ENCODE peak calls at places on chromosomes 2 and 18, in ten cellular contexts. One of them, this sample, is unnamed.

GRCh38 chr2:158659483-158659882 is 135.6 kb upstream of the DAPL1 start:
- DNase-seq in breast epithelium: no peak
- DNase-seq in AG20443: no peak
- DNase-seq in stimulated activated CD8-positive, alpha-beta memory T cell treated with anti-CD3 and anti-CD28 coated beads, Interleukin-12 subunit alpha, Interleukin-12 subunit beta, amount 100 ng/mL, for 1 hour: no peak
- DNase-seq in foreskin fibroblast: no peak
- DNase-seq in NCI-H748 treated with DMSO at 0.1 percent for 48 hours: no peak
- DNase-seq in head of caudate nucleus: no peak
- DNase-seq in stimulated activated CD4-positive, alpha-beta T cell treated with anti-CD3 and anti-CD28 coated beads, Interleukin-4, amount 100 ng/mL, for 24 hours: no peak
- DNase-seq in H9: no peak
- DNase-seq in HuH-7: no peak
- DNase-seq in this sample: no peak

GRCh38 chr2:238573065-238573778 is 146.5 kb downstream of the ASB1 start:
- DNase-seq in breast epithelium: no peak
- DNase-seq in AG20443: no peak
- DNase-seq in stimulated activated CD8-positive, alpha-beta memory T cell treated with anti-CD3 and anti-CD28 coated beads, Interleukin-12 subunit alpha, Interleukin-12 subunit beta, amount 100 ng/mL, for 1 hour: no peak
- DNase-seq in foreskin fibroblast: no peak
- DNase-seq in NCI-H748 treated with DMSO at 0.1 percent for 48 hours: no peak
- DNase-seq in head of caudate nucleus: no peak
- DNase-seq in stimulated activated CD4-positive, alpha-beta T cell treated with anti-CD3 and anti-CD28 coated beads, Interleukin-4, amount 100 ng/mL, for 24 hours: peak; percentile 26
- DNase-seq in H9: peak; percentile 79
- DNase-seq in HuH-7: peak; percentile 82
- DNase-seq in this sample: no peak

GRCh38 chr2:43426305-43427031 is 169.4 kb downstream of the THADA start:
- DNase-seq in breast epithelium: peak; percentile 62
- DNase-seq in AG20443: peak; percentile 91
- DNase-seq in stimulated activated CD8-positive, alpha-beta memory T cell treated with anti-CD3 and anti-CD28 coated beads, Interleukin-12 subunit alpha, Interleukin-12 subunit beta, amount 100 ng/mL, for 1 hour: peak; percentile 47
- DNase-seq in foreskin fibroblast: peak; percentile 96
- DNase-seq in NCI-H748 treated with DMSO at 0.1 percent for 48 hours: no peak
- DNase-seq in head of caudate nucleus: no peak
- DNase-seq in stimulated activated CD4-positive, alpha-beta T cell treated with anti-CD3 and anti-CD28 coated beads, Interleukin-4, amount 100 ng/mL, for 24 hours: peak; percentile 77
- DNase-seq in H9: no peak
- DNase-seq in HuH-7: peak; percentile 17
- DNase-seq in this sample: peak; percentile 86

GRCh38 chr2:42756150-42756549 is 7.8 kb downstream of the OXER1 start:
- DNase-seq in breast epithelium: no peak
- DNase-seq in AG20443: no peak
- DNase-seq in stimulated activated CD8-positive, alpha-beta memory T cell treated with anti-CD3 and anti-CD28 coated beads, Interleukin-12 subunit alpha, Interleukin-12 subunit beta, amount 100 ng/mL, for 1 hour: no peak
- DNase-seq in foreskin fibroblast: no peak
- DNase-seq in NCI-H748 treated with DMSO at 0.1 percent for 48 hours: no peak
- DNase-seq in head of caudate nucleus: no peak
- DNase-seq in stimulated activated CD4-positive, alpha-beta T cell treated with anti-CD3 and anti-CD28 coated beads, Interleukin-4, amount 100 ng/mL, for 24 hours: no peak
- DNase-seq in H9: no peak
- DNase-seq in HuH-7: no peak
- DNase-seq in this sample: no peak

GRCh38 chr2:1563943-1564342 is 150.7 kb downstream of the TPO start:
- DNase-seq in breast epithelium: no peak
- DNase-seq in AG20443: no peak
- DNase-seq in stimulated activated CD8-positive, alpha-beta memory T cell treated with anti-CD3 and anti-CD28 coated beads, Interleukin-12 subunit alpha, Interleukin-12 subunit beta, amount 100 ng/mL, for 1 hour: no peak
- DNase-seq in foreskin fibroblast: no peak
- DNase-seq in NCI-H748 treated with DMSO at 0.1 percent for 48 hours: no peak
- DNase-seq in head of caudate nucleus: peak; percentile 8
- DNase-seq in stimulated activated CD4-positive, alpha-beta T cell treated with anti-CD3 and anti-CD28 coated beads, Interleukin-4, amount 100 ng/mL, for 24 hours: no peak
- DNase-seq in H9: no peak
- DNase-seq in HuH-7: no peak
- DNase-seq in this sample: no peak

GRCh38 chr2:62287895-62288589 is 92.1 kb downstream of the B3GNT2 start:
- DNase-seq in breast epithelium: peak; percentile 60
- DNase-seq in AG20443: peak; percentile 41
- DNase-seq in stimulated activated CD8-positive, alpha-beta memory T cell treated with anti-CD3 and anti-CD28 coated beads, Interleukin-12 subunit alpha, Interleukin-12 subunit beta, amount 100 ng/mL, for 1 hour: no peak
- DNase-seq in foreskin fibroblast: peak; percentile 68
- DNase-seq in NCI-H748 treated with DMSO at 0.1 percent for 48 hours: peak; percentile 86
- DNase-seq in head of caudate nucleus: no peak
- DNase-seq in stimulated activated CD4-positive, alpha-beta T cell treated with anti-CD3 and anti-CD28 coated beads, Interleukin-4, amount 100 ng/mL, for 24 hours: peak; percentile 35
- DNase-seq in H9: no peak
- DNase-seq in HuH-7: no peak
- DNase-seq in this sample: no peak

GRCh38 chr2:54306561-54306960 is 50.5 kb upstream of the TSPYL6 start:
- DNase-seq in breast epithelium: no peak
- DNase-seq in AG20443: peak; percentile 34
- DNase-seq in stimulated activated CD8-positive, alpha-beta memory T cell treated with anti-CD3 and anti-CD28 coated beads, Interleukin-12 subunit alpha, Interleukin-12 subunit beta, amount 100 ng/mL, for 1 hour: no peak
- DNase-seq in foreskin fibroblast: peak; percentile 23
- DNase-seq in NCI-H748 treated with DMSO at 0.1 percent for 48 hours: no peak
- DNase-seq in head of caudate nucleus: no peak
- DNase-seq in stimulated activated CD4-positive, alpha-beta T cell treated with anti-CD3 and anti-CD28 coated beads, Interleukin-4, amount 100 ng/mL, for 24 hours: no peak
- DNase-seq in H9: no peak
- DNase-seq in HuH-7: no peak
- DNase-seq in this sample: no peak

GRCh38 chr2:16030206-16031054 is 90.1 kb downstream of the MYCN start:
- DNase-seq in breast epithelium: no peak
- DNase-seq in AG20443: no peak
- DNase-seq in stimulated activated CD8-positive, alpha-beta memory T cell treated with anti-CD3 and anti-CD28 coated beads, Interleukin-12 subunit alpha, Interleukin-12 subunit beta, amount 100 ng/mL, for 1 hour: no peak
- DNase-seq in foreskin fibroblast: no peak
- DNase-seq in NCI-H748 treated with DMSO at 0.1 percent for 48 hours: no peak
- DNase-seq in head of caudate nucleus: peak; percentile 82
- DNase-seq in stimulated activated CD4-positive, alpha-beta T cell treated with anti-CD3 and anti-CD28 coated beads, Interleukin-4, amount 100 ng/mL, for 24 hours: no peak
- DNase-seq in H9: no peak
- DNase-seq in HuH-7: no peak
- DNase-seq in this sample: no peak

GRCh38 chr2:6657872-6658271 is 207.8 kb downstream of the CMPK2 start:
- DNase-seq in breast epithelium: no peak
- DNase-seq in AG20443: no peak
- DNase-seq in stimulated activated CD8-positive, alpha-beta memory T cell treated with anti-CD3 and anti-CD28 coated beads, Interleukin-12 subunit alpha, Interleukin-12 subunit beta, amount 100 ng/mL, for 1 hour: no peak
- DNase-seq in foreskin fibroblast: no peak
- DNase-seq in NCI-H748 treated with DMSO at 0.1 percent for 48 hours: no peak
- DNase-seq in head of caudate nucleus: no peak
- DNase-seq in stimulated activated CD4-positive, alpha-beta T cell treated with anti-CD3 and anti-CD28 coated beads, Interleukin-4, amount 100 ng/mL, for 24 hours: no peak
- DNase-seq in H9: no peak
- DNase-seq in HuH-7: no peak
- DNase-seq in this sample: no peak

GRCh38 chr2:96527990-96528679 is 8.4 kb upstream of the ARID5A start:
- DNase-seq in breast epithelium: no peak
- DNase-seq in AG20443: no peak
- DNase-seq in stimulated activated CD8-positive, alpha-beta memory T cell treated with anti-CD3 and anti-CD28 coated beads, Interleukin-12 subunit alpha, Interleukin-12 subunit beta, amount 100 ng/mL, for 1 hour: peak; percentile 20
- DNase-seq in foreskin fibroblast: peak; percentile 60
- DNase-seq in NCI-H748 treated with DMSO at 0.1 percent for 48 hours: no peak
- DNase-seq in head of caudate nucleus: no peak
- DNase-seq in stimulated activated CD4-positive, alpha-beta T cell treated with anti-CD3 and anti-CD28 coated beads, Interleukin-4, amount 100 ng/mL, for 24 hours: peak; percentile 76
- DNase-seq in H9: no peak
- DNase-seq in HuH-7: no peak
- DNase-seq in this sample: peak; percentile 76

GRCh38 chr18:8661754-8662573 is 43.4 kb upstream of the MTCL1 start:
- DNase-seq in breast epithelium: no peak
- DNase-seq in AG20443: peak; percentile 72
- DNase-seq in stimulated activated CD8-positive, alpha-beta memory T cell treated with anti-CD3 and anti-CD28 coated beads, Interleukin-12 subunit alpha, Interleukin-12 subunit beta, amount 100 ng/mL, for 1 hour: no peak
- DNase-seq in foreskin fibroblast: peak; percentile 42
- DNase-seq in NCI-H748 treated with DMSO at 0.1 percent for 48 hours: peak; percentile 98
- DNase-seq in head of caudate nucleus: no peak
- DNase-seq in stimulated activated CD4-positive, alpha-beta T cell treated with anti-CD3 and anti-CD28 coated beads, Interleukin-4, amount 100 ng/mL, for 24 hours: no peak
- DNase-seq in H9: peak; percentile 92
- DNase-seq in HuH-7: peak; percentile 28
- DNase-seq in this sample: no peak

GRCh38 chr18:65751145-65752085 is 603 bp downstream of the CDH7 start:
- DNase-seq in breast epithelium: no peak
- DNase-seq in AG20443: peak; percentile 6
- DNase-seq in stimulated activated CD8-positive, alpha-beta memory T cell treated with anti-CD3 and anti-CD28 coated beads, Interleukin-12 subunit alpha, Interleukin-12 subunit beta, amount 100 ng/mL, for 1 hour: no peak
- DNase-seq in foreskin fibroblast: peak; percentile 0
- DNase-seq in NCI-H748 treated with DMSO at 0.1 percent for 48 hours: peak; percentile 86
- DNase-seq in head of caudate nucleus: no peak
- DNase-seq in stimulated activated CD4-positive, alpha-beta T cell treated with anti-CD3 and anti-CD28 coated beads, Interleukin-4, amount 100 ng/mL, for 24 hours: no peak
- DNase-seq in H9: peak; percentile 72
- DNase-seq in HuH-7: no peak
- DNase-seq in this sample: no peak

GRCh38 chr2:97936199-97936598 is 59.5 kb downstream of the TMEM131 start:
- DNase-seq in breast epithelium: no peak
- DNase-seq in AG20443: no peak
- DNase-seq in stimulated activated CD8-positive, alpha-beta memory T cell treated with anti-CD3 and anti-CD28 coated beads, Interleukin-12 subunit alpha, Interleukin-12 subunit beta, amount 100 ng/mL, for 1 hour: no peak
- DNase-seq in foreskin fibroblast: no peak
- DNase-seq in NCI-H748 treated with DMSO at 0.1 percent for 48 hours: peak; percentile 76
- DNase-seq in head of caudate nucleus: no peak
- DNase-seq in stimulated activated CD4-positive, alpha-beta T cell treated with anti-CD3 and anti-CD28 coated beads, Interleukin-4, amount 100 ng/mL, for 24 hours: no peak
- DNase-seq in H9: peak; percentile 69
- DNase-seq in HuH-7: peak; percentile 34
- DNase-seq in this sample: no peak

GRCh38 chr2:73107211-73107926 is 5.4 kb downstream of the RAB11FIP5 start:
- DNase-seq in breast epithelium: peak; percentile 50
- DNase-seq in AG20443: peak; percentile 76
- DNase-seq in stimulated activated CD8-positive, alpha-beta memory T cell treated with anti-CD3 and anti-CD28 coated beads, Interleukin-12 subunit alpha, Interleukin-12 subunit beta, amount 100 ng/mL, for 1 hour: no peak
- DNase-seq in foreskin fibroblast: peak; percentile 83
- DNase-seq in NCI-H748 treated with DMSO at 0.1 percent for 48 hours: no peak
- DNase-seq in head of caudate nucleus: peak; percentile 36
- DNase-seq in stimulated activated CD4-positive, alpha-beta T cell treated with anti-CD3 and anti-CD28 coated beads, Interleukin-4, amount 100 ng/mL, for 24 hours: no peak
- DNase-seq in H9: no peak
- DNase-seq in HuH-7: no peak
- DNase-seq in this sample: no peak

GRCh38 chr2:239291505-239292350 is 109.1 kb downstream of the HDAC4 start:
- DNase-seq in breast epithelium: peak; percentile 42
- DNase-seq in AG20443: no peak
- DNase-seq in stimulated activated CD8-positive, alpha-beta memory T cell treated with anti-CD3 and anti-CD28 coated beads, Interleukin-12 subunit alpha, Interleukin-12 subunit beta, amount 100 ng/mL, for 1 hour: no peak
- DNase-seq in foreskin fibroblast: no peak
- DNase-seq in NCI-H748 treated with DMSO at 0.1 percent for 48 hours: peak; percentile 26
- DNase-seq in head of caudate nucleus: peak; percentile 80
- DNase-seq in stimulated activated CD4-positive, alpha-beta T cell treated with anti-CD3 and anti-CD28 coated beads, Interleukin-4, amount 100 ng/mL, for 24 hours: no peak
- DNase-seq in H9: peak; percentile 89
- DNase-seq in HuH-7: no peak
- DNase-seq in this sample: no peak

GRCh38 chr2:134783912-134784311 is 54.5 kb upstream of the ACMSD start:
- DNase-seq in breast epithelium: no peak
- DNase-seq in AG20443: no peak
- DNase-seq in stimulated activated CD8-positive, alpha-beta memory T cell treated with anti-CD3 and anti-CD28 coated beads, Interleukin-12 subunit alpha, Interleukin-12 subunit beta, amount 100 ng/mL, for 1 hour: no peak
- DNase-seq in foreskin fibroblast: no peak
- DNase-seq in NCI-H748 treated with DMSO at 0.1 percent for 48 hours: no peak
- DNase-seq in head of caudate nucleus: no peak
- DNase-seq in stimulated activated CD4-positive, alpha-beta T cell treated with anti-CD3 and anti-CD28 coated beads, Interleukin-4, amount 100 ng/mL, for 24 hours: no peak
- DNase-seq in H9: no peak
- DNase-seq in HuH-7: no peak
- DNase-seq in this sample: no peak

GRCh38 chr2:102606353-102606752 is 13.0 kb upstream of the SLC9A2 start:
- DNase-seq in breast epithelium: no peak
- DNase-seq in AG20443: no peak
- DNase-seq in stimulated activated CD8-positive, alpha-beta memory T cell treated with anti-CD3 and anti-CD28 coated beads, Interleukin-12 subunit alpha, Interleukin-12 subunit beta, amount 100 ng/mL, for 1 hour: no peak
- DNase-seq in foreskin fibroblast: peak; percentile 36
- DNase-seq in NCI-H748 treated with DMSO at 0.1 percent for 48 hours: no peak
- DNase-seq in head of caudate nucleus: no peak
- DNase-seq in stimulated activated CD4-positive, alpha-beta T cell treated with anti-CD3 and anti-CD28 coated beads, Interleukin-4, amount 100 ng/mL, for 24 hours: no peak
- DNase-seq in H9: no peak
- DNase-seq in HuH-7: no peak
- DNase-seq in this sample: no peak

GRCh38 chr18:26335139-26335933 is 109.1 kb downstream of the TAF4B start:
- DNase-seq in breast epithelium: no peak
- DNase-seq in AG20443: peak; percentile 11
- DNase-seq in stimulated activated CD8-positive, alpha-beta memory T cell treated with anti-CD3 and anti-CD28 coated beads, Interleukin-12 subunit alpha, Interleukin-12 subunit beta, amount 100 ng/mL, for 1 hour: no peak
- DNase-seq in foreskin fibroblast: peak; percentile 24
- DNase-seq in NCI-H748 treated with DMSO at 0.1 percent for 48 hours: no peak
- DNase-seq in head of caudate nucleus: no peak
- DNase-seq in stimulated activated CD4-positive, alpha-beta T cell treated with anti-CD3 and anti-CD28 coated beads, Interleukin-4, amount 100 ng/mL, for 24 hours: no peak
- DNase-seq in H9: no peak
- DNase-seq in HuH-7: no peak
- DNase-seq in this sample: no peak

GRCh38 chr2:38267270-38267925 is 109.7 kb downstream of the ATL2 start:
- DNase-seq in breast epithelium: no peak
- DNase-seq in AG20443: no peak
- DNase-seq in stimulated activated CD8-positive, alpha-beta memory T cell treated with anti-CD3 and anti-CD28 coated beads, Interleukin-12 subunit alpha, Interleukin-12 subunit beta, amount 100 ng/mL, for 1 hour: no peak
- DNase-seq in foreskin fibroblast: no peak
- DNase-seq in NCI-H748 treated with DMSO at 0.1 percent for 48 hours: no peak
- DNase-seq in head of caudate nucleus: no peak
- DNase-seq in stimulated activated CD4-positive, alpha-beta T cell treated with anti-CD3 and anti-CD28 coated beads, Interleukin-4, amount 100 ng/mL, for 24 hours: no peak
- DNase-seq in H9: no peak
- DNase-seq in HuH-7: no peak
- DNase-seq in this sample: no peak

GRCh38 chr2:135819211-135819610 is 17.8 kb downstream of the LCT start:
- DNase-seq in breast epithelium: no peak
- DNase-seq in AG20443: peak; percentile 54
- DNase-seq in stimulated activated CD8-positive, alpha-beta memory T cell treated with anti-CD3 and anti-CD28 coated beads, Interleukin-12 subunit alpha, Interleukin-12 subunit beta, amount 100 ng/mL, for 1 hour: no peak
- DNase-seq in foreskin fibroblast: peak; percentile 49
- DNase-seq in NCI-H748 treated with DMSO at 0.1 percent for 48 hours: no peak
- DNase-seq in head of caudate nucleus: no peak
- DNase-seq in stimulated activated CD4-positive, alpha-beta T cell treated with anti-CD3 and anti-CD28 coated beads, Interleukin-4, amount 100 ng/mL, for 24 hours: peak; percentile 51
- DNase-seq in H9: peak; percentile 65
- DNase-seq in HuH-7: peak; percentile 45
- DNase-seq in this sample: no peak

GRCh38 chr18:61861372-61861771 is 31.4 kb downstream of the RNF152 start:
- DNase-seq in breast epithelium: no peak
- DNase-seq in AG20443: no peak
- DNase-seq in stimulated activated CD8-positive, alpha-beta memory T cell treated with anti-CD3 and anti-CD28 coated beads, Interleukin-12 subunit alpha, Interleukin-12 subunit beta, amount 100 ng/mL, for 1 hour: no peak
- DNase-seq in foreskin fibroblast: no peak
- DNase-seq in NCI-H748 treated with DMSO at 0.1 percent for 48 hours: no peak
- DNase-seq in head of caudate nucleus: no peak
- DNase-seq in stimulated activated CD4-positive, alpha-beta T cell treated with anti-CD3 and anti-CD28 coated beads, Interleukin-4, amount 100 ng/mL, for 24 hours: no peak
- DNase-seq in H9: no peak
- DNase-seq in HuH-7: no peak
- DNase-seq in this sample: no peak

GRCh38 chr18:48794251-48794970 is 156.4 kb downstream of the SMAD7 start:
- DNase-seq in breast epithelium: peak; percentile 20
- DNase-seq in AG20443: no peak
- DNase-seq in stimulated activated CD8-positive, alpha-beta memory T cell treated with anti-CD3 and anti-CD28 coated beads, Interleukin-12 subunit alpha, Interleukin-12 subunit beta, amount 100 ng/mL, for 1 hour: no peak
- DNase-seq in foreskin fibroblast: no peak
- DNase-seq in NCI-H748 treated with DMSO at 0.1 percent for 48 hours: no peak
- DNase-seq in head of caudate nucleus: peak; percentile 45
- DNase-seq in stimulated activated CD4-positive, alpha-beta T cell treated with anti-CD3 and anti-CD28 coated beads, Interleukin-4, amount 100 ng/mL, for 24 hours: no peak
- DNase-seq in H9: no peak
- DNase-seq in HuH-7: no peak
- DNase-seq in this sample: no peak

GRCh38 chr2:38147333-38148121 is 71.6 kb upstream of the CYP1B1 start:
- DNase-seq in breast epithelium: no peak
- DNase-seq in AG20443: no peak
- DNase-seq in stimulated activated CD8-positive, alpha-beta memory T cell treated with anti-CD3 and anti-CD28 coated beads, Interleukin-12 subunit alpha, Interleukin-12 subunit beta, amount 100 ng/mL, for 1 hour: no peak
- DNase-seq in foreskin fibroblast: peak; percentile 45
- DNase-seq in NCI-H748 treated with DMSO at 0.1 percent for 48 hours: no peak
- DNase-seq in head of caudate nucleus: no peak
- DNase-seq in stimulated activated CD4-positive, alpha-beta T cell treated with anti-CD3 and anti-CD28 coated beads, Interleukin-4, amount 100 ng/mL, for 24 hours: no peak
- DNase-seq in H9: no peak
- DNase-seq in HuH-7: no peak
- DNase-seq in this sample: no peak

GRCh38 chr2:63544017-63544627 is 44.2 kb downstream of the WDPCP start:
- DNase-seq in breast epithelium: no peak
- DNase-seq in AG20443: peak; percentile 16
- DNase-seq in stimulated activated CD8-positive, alpha-beta memory T cell treated with anti-CD3 and anti-CD28 coated beads, Interleukin-12 subunit alpha, Interleukin-12 subunit beta, amount 100 ng/mL, for 1 hour: no peak
- DNase-seq in foreskin fibroblast: peak; percentile 15
- DNase-seq in NCI-H748 treated with DMSO at 0.1 percent for 48 hours: no peak
- DNase-seq in head of caudate nucleus: no peak
- DNase-seq in stimulated activated CD4-positive, alpha-beta T cell treated with anti-CD3 and anti-CD28 coated beads, Interleukin-4, amount 100 ng/mL, for 24 hours: no peak
- DNase-seq in H9: no peak
- DNase-seq in HuH-7: peak; percentile 27
- DNase-seq in this sample: no peak

This sample was measured in GF-D8.